ENCODE peak calls at places on chromosomes 16 and 17, in eight cellular contexts. A is HAP-1; S is neural progenitor cell; Y is stomach; F is T-cell; J is astrocyte of the spinal cord; I is non-pigmented ciliary epithelial cell; V is stimulated activated CD8-positive, alpha-beta memory T cell treated with anti-CD3 and anti-CD28 coated beads, Interleukin-15, amount 100 ng/mL, for 48 hours. D is an unnamed sample.

GRCh38 chr16:66274335-66275110 is 92.0 kb upstream of the CDH5 start:
- DNase-seq in A (peak), S (no peak), Y (no peak), F (no peak), J (peak), I (no peak), V (no peak), D (no peak)

GRCh38 chr17:81537856-81538555 is 9.8 kb downstream of the FSCN2 start:
- DNase-seq in A (no peak), S (no peak), Y (no peak), F (no peak), J (no peak), I (no peak), V (no peak), D (no peak)

GRCh38 chr17:48392836-48393235 is 37.2 kb downstream of the SKAP1 start:
- DNase-seq in A (no peak), S (no peak), Y (no peak), F (no peak), J (no peak), I (no peak), V (no peak), D (no peak)

GRCh38 chr17:77437017-77437416 is 296.2 kb downstream of the SEC14L1 start:
- DNase-seq in A (no peak), S (no peak), Y (no peak), F (peak), J (peak), I (no peak), V (no peak), D (no peak)

GRCh38 chr17:51372345-51373004 is 112.1 kb downstream of the UTP18 start:
- DNase-seq in A (peak), S (peak), Y (no peak), F (no peak), J (peak), I (no peak), V (no peak), D (peak)

GRCh38 chr17:64580384-64581307 is 73.9 kb downstream of the CEP95 start:
- DNase-seq in A (no peak), S (no peak), Y (no peak), F (no peak), J (no peak), I (no peak), V (no peak), D (no peak)

GRCh38 chr16:80285089-80285488 is 255.7 kb upstream of the DYNLRB2 start:
- DNase-seq in A (no peak), S (no peak), Y (no peak), F (no peak), J (peak), I (peak), V (no peak), D (peak)

GRCh38 chr16:30535777-30536190 is 1.1 kb upstream of the ZNF747 start:
- DNase-seq in A (peak), S (peak), Y (peak), F (peak), J (peak), I (no peak), V (peak), D (no peak)

GRCh38 chr16:19123535-19124178 is 9.9 kb downstream of the ITPRIPL2 start:
- DNase-seq in A (no peak), S (no peak), Y (peak), F (no peak), J (no peak), I (no peak), V (no peak), D (no peak)

GRCh38 chr17:74715144-74715543 is 2.4 kb upstream of the CD300LF start:
- DNase-seq in A (no peak), S (no peak), Y (peak), F (no peak), J (no peak), I (no peak), V (no peak), D (no peak)

GRCh38 chr16:84933774-84934571 is 77.4 kb downstream of the ZDHHC7 start:
- DNase-seq in A (no peak), S (no peak), Y (no peak), F (no peak), J (no peak), I (no peak), V (no peak), D (no peak)